ENCODE peak calls at places on chromosomes 12 and 14, in nine cellular contexts. E is GM23248; J is CD4-positive, CD25-positive, alpha-beta regulatory T cell; D is IMR-90; S is CD8-positive, alpha-beta T cell; Q is SJSA1; A is Caco-2; X is heart right ventricle; N is A549. G is an unnamed sample. For H3K9me3, the result is how much of the 10 kb centered on the place peaks cover.

GRCh38 chr14:77133718-77134338 is 7.8 kb downstream of the ZDHHC22 start:
- DNase-seq in E (peak), J (peak), D (peak), S (peak), Q (no peak), A (peak), X (peak), N (peak), G (peak)

GRCh38 chr14:68949236-68949965 is 29.7 kb downstream of the ACTN1 start:
- DNase-seq in E (peak), J (no peak), D (no peak), S (no peak), Q (no peak), A (no peak), X (no peak), N (no peak), G (no peak)

GRCh38 chr12:50763637-50764115 is at the start of gene ATF1:
- DNase-seq in E (peak), J (peak), D (peak), S (no peak), Q (peak), A (peak), X (peak), N (peak), G (peak)

GRCh38 chr14:59215353-59215752 is 26.9 kb downstream of the DAAM1 start:
- DNase-seq in E (peak), J (no peak), D (peak), S (no peak), Q (no peak), A (no peak), X (peak), N (no peak), G (no peak)

GRCh38 chr12:109250523-109250922 is 58.6 kb downstream of the FOXN4 start:
- DNase-seq in E (no peak), J (no peak), D (peak), S (no peak), Q (no peak), A (no peak), X (no peak), N (no peak), G (no peak)

GRCh38 chr12:43222796-43223195 is 329.2 kb downstream of the ADAMTS20 start:
- DNase-seq in E (no peak), J (no peak), D (no peak), S (no peak), Q (no peak), A (no peak), X (no peak), N (no peak), G (no peak)

GRCh38 chr12:132026061-132026795 is 76.5 kb downstream of the EP400 start:
- DNase-seq in E (no peak), J (no peak), D (no peak), S (no peak), Q (no peak), A (no peak), X (no peak), N (no peak), G (no peak)

GRCh38 chr12:111171334-111171733 is 197.6 kb downstream of the PHETA1 start:
- DNase-seq in E (no peak), J (no peak), D (no peak), S (no peak), Q (no peak), A (no peak), X (no peak), N (no peak), G (no peak)

GRCh38 chr12:51911788-51912711 is 4.7 kb downstream of the ACVRL1 start:
- DNase-seq in E (no peak), J (no peak), D (peak), S (no peak), Q (peak), A (peak), X (peak), N (no peak), G (no peak)

GRCh38 chr14:50980451-50980850 is 36.2 kb upstream of the PYGL start:
- DNase-seq in E (no peak), J (no peak), D (no peak), S (no peak), Q (no peak), A (no peak), X (no peak), N (no peak), G (no peak)

GRCh38 chr14:50985816-50986396 is 41.6 kb upstream of the PYGL start:
- DNase-seq in E (no peak), J (no peak), D (no peak), S (no peak), Q (no peak), A (no peak), X (no peak), N (no peak), G (no peak)

GRCh38 chr14:50984061-50984710 is 39.9 kb upstream of the PYGL start:
- DNase-seq in E (peak), J (no peak), D (no peak), S (no peak), Q (no peak), A (no peak), X (no peak), N (no peak), G (no peak)

DNA sequence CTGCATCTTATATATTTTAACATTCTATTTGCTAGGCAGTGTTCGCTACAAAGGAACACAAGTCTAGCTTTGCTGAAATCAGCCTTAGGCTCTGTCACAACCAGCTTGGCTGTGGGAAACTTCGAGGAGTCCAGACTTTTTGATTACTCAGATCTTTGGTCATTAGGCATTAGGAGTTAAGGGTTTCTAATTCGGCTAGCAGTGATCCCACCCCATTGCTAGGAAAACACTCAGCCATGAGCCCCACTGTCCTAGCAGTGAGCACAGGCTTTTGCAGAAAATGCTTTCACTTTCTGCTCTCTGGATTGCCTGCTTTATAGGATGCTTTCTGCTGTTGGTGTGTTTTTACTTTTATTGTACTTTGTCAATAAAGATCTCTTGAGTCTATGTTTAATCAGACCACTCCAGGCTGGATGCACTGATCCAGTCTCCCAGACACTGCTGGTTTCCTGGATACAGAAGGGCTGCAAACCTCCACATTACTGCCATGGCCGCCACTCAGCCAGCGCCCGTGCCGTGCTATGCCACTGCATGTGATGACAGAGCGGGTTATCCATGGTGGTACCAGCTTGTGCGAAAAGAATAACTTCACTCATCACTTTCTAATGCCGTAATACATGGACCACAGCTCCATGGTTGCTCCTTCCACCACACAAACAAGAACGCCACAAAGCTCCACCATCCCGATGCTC is 41.0 kb upstream of the PYGL start:
- DNase-seq in E (peak), J (no peak), D (no peak), S (no peak), Q (no peak), A (no peak), X (no peak), N (no peak), G (no peak)
- H3K9me3 ChIP-seq in E (under half), J (under half), D (under half), S (under half), Q (under half), A (under half), X (under half), N (under half), G (under half)

DNA sequence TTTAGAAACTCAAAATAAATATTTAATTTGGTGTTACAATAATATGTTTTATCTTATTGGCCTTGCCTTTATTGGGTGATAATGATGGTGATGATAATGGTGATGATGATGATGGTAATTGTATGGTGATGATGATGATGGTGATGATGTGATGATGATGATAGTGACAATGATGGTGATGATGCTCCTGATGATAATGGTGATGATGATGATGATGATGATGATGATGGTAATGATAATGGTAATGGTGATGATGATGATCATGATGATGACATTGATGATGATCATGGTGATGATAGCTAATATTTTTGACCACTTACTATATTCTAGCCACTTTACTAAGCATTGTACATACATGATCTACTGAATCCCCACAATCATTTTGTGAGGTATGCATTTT is 1548.6 kb upstream of the TMEM132C start:
- DNase-seq in E (no peak), J (no peak), D (no peak), S (no peak), Q (no peak), A (no peak), X (no peak), N (no peak), G (no peak)
- H3K9me3 ChIP-seq in E (under half), J (under half), D (under half), S (under half), Q (under half), A (under half), X (under half), N (under half), G (under half)

DNA sequence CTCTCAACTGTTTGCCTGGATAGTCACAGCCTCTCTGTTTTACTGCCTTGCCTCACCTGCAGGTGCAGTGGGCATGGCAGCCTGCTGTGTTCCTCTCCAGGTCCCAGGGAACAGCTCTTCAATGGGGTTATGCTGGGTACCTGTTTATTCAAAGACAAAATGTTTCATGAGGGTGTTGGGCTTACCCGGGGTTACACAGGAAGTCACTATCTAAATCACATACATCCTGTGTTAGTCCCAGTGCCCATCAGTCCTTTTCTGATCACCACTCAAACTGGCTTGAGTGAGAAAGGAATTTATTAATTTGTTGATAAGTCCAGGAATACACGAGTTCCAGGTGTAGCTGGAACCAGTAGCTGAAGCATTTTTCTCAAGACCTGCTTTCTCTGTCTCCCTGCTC is 1503.6 kb upstream of the TMEM132C start:
- DNase-seq in E (no peak), J (no peak), D (no peak), S (no peak), Q (no peak), A (no peak), X (no peak), N (no peak), G (no peak)
- H3K9me3 ChIP-seq in E (under half), J (under half), D (under half), S (under half), Q (under half), A (under half), X (under half), N (under half), G (under half)

GRCh38 chr12:133046698-133047097 is 9.4 kb downstream of the ZNF84 start:
- DNase-seq in E (no peak), J (no peak), D (no peak), S (no peak), Q (no peak), A (no peak), X (no peak), N (no peak), G (no peak)
- H3K9me3 ChIP-seq in E (under half), J (half or more), D (half or more), S (half or more), Q (under half), A (under half), X (half or more), N (half or more), G (half or more)

GRCh38 chr14:27256805-27257204 is 659.0 kb upstream of the NOVA1 start:
- DNase-seq in E (no peak), J (no peak), D (no peak), S (no peak), Q (no peak), A (no peak), X (no peak), N (no peak), G (no peak)
- H3K9me3 ChIP-seq in E (under half), J (under half), D (under half), S (under half), Q (under half), A (under half), X (under half), N (under half), G (under half)

DNA sequence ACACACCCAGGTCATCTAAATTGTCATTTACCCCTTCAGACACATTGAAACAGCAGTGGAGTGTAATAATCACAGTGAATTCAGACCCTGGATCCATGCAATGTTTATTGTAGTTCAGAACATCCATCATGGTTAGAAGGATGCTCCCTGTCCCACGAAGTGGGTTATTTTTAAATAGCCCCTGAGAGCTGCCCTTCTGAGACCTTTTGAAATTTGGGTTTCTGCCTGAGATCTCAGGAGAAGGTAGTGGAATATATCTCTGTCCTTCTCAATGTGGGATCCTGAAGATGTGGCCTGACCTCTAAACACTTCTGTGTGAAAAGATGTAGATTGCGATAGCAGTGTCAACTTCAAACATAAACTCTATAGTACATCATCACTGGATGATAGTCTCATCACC is 1080.6 kb downstream of the TMEM121 start:
- DNase-seq in E (no peak), J (no peak), D (no peak), S (no peak), Q (no peak), A (no peak), X (no peak), N (no peak), G (no peak)
- H3K9me3 ChIP-seq in E (under half), J (under half), D (under half), S (under half), Q (under half), A (under half), X (under half), N (under half), G (under half)

GRCh38 chr12:90393654-90394053 is 561.3 kb downstream of the CCER1 start:
- DNase-seq in E (no peak), J (no peak), D (no peak), S (no peak), Q (no peak), A (no peak), X (no peak), N (no peak), G (no peak)
- H3K9me3 ChIP-seq in E (under half), J (under half), D (under half), S (under half), Q (under half), A (under half), X (under half), N (under half), G (under half)

GRCh38 chr12:34356233-34356987 is 334.1 kb downstream of the ALG10 start:
- DNase-seq in E (no peak), J (no peak), D (no peak), S (no peak), Q (no peak), A (no peak), X (no peak), N (no peak), G (no peak)
- H3K9me3 ChIP-seq in E (under half), J (half or more), D (under half), S (under half), Q (under half), A (under half), X (half or more), N (under half), G (under half)

G was measured in T-helper 17 cell.